ENCODE peak calls at places on chromosomes 1 and 21, in four cellular contexts. O, T, B and M are unnamed samples.

GRCh38 chr1:38030596-38031512 is 15.7 kb downstream of the POU3F1 start:
- DNase-seq in O (no peak), B (no peak), T (no peak), M (no peak)

GRCh38 chr1:63980706-63981407 is 207.0 kb downstream of the ROR1 start:
- DNase-seq in B (no peak), T (peak), O (no peak), M (peak)

GRCh38 chr1:10761503-10762152 is 34.8 kb downstream of the CASZ1 start:
- DNase-seq in T (peak), O (no peak), B (no peak), M (no peak)

GRCh38 chr1:243680861-243681260 is 169.2 kb downstream of the AKT3 start:
- DNase-seq in B (no peak), O (no peak), T (no peak), M (no peak)

GRCh38 chr1:229717774-229718173 is 91.7 kb downstream of the URB2 start:
- DNase-seq in B (no peak), T (no peak), O (no peak), M (peak)

GRCh38 chr1:234093107-234093506 is 188.6 kb downstream of the SLC35F3 start:
- DNase-seq in B (no peak), O (no peak), T (no peak), M (peak)

GRCh38 chr1:46735708-46736324 is 16.9 kb upstream of the EFCAB14 start:
- DNase-seq in T (no peak), B (no peak), O (no peak), M (no peak)

GRCh38 chr1:39395357-39395831 is 96.0 kb upstream of the BMP8A start:
- DNase-seq in T (peak), B (no peak), O (no peak), M (peak)

GRCh38 chr1:162396201-162396906 is 14.8 kb downstream of the C1orf226 start:
- DNase-seq in O (no peak), B (no peak), T (no peak), M (no peak)

GRCh38 chr1:27773732-27774445 is 870 bp downstream of the STX12 start:
- DNase-seq in O (no peak), B (no peak), T (no peak), M (no peak)

GRCh38 chr21:41763398-41763931 is 3.4 kb downstream of the RIPK4 start:
- DNase-seq in T (peak), O (peak), B (no peak), M (no peak)

GRCh38 chr1:222887127-222887461 is 72.3 kb downstream of the DISP1 start:
- DNase-seq in B (no peak), O (no peak), T (no peak), M (no peak)

GRCh38 chr1:95657248-95657647 is 423.2 kb downstream of the RWDD3 start:
- DNase-seq in T (no peak), B (no peak), O (no peak), M (no peak)

GRCh38 chr1:198105185-198105584 is 51.6 kb upstream of the NEK7 start:
- DNase-seq in O (no peak), B (no peak), T (no peak), M (no peak)

GRCh38 chr21:33938381-33938780 is 22.8 kb upstream of the ATP5PO start:
- DNase-seq in O (no peak), T (no peak), B (no peak), M (no peak)

GRCh38 chr1:8497196-8497878 is 179.4 kb downstream of the SLC45A1 start:
- DNase-seq in B (no peak), T (no peak), O (no peak), M (no peak)

GRCh38 chr1:247639381-247639981 is 34.1 kb downstream of the OR2G3 start:
- DNase-seq in O (peak), T (peak), B (peak), M (no peak)

GRCh38 chr1:206102292-206102936 is 14.8 kb downstream of the AVPR1B start:
- DNase-seq in T (no peak), O (no peak), B (no peak), M (no peak)

GRCh38 chr1:12477936-12478611 is 139.9 kb downstream of the DHRS3 start:
- DNase-seq in B (peak), O (no peak), T (peak), M (peak)

GRCh38 chr1:192441492-192441891 is 124.7 kb downstream of the RGS21 start:
- DNase-seq in B (no peak), O (no peak), T (no peak), M (no peak)

GRCh38 chr21:16117331-16117730 is 387.5 kb downstream of the USP25 start:
- DNase-seq in O (no peak), B (no peak), T (no peak), M (no peak)

GRCh38 chr21:42238185-42238934 is 19.4 kb downstream of the ABCG1 start:
- DNase-seq in B (peak), T (no peak), O (no peak), M (peak)

GRCh38 chr21:17612023-17612564 is 607 bp downstream of the BTG3 start:
- DNase-seq in B (peak), T (no peak), O (peak), M (no peak)

GRCh38 chr1:231070758-231071443 is 30.8 kb upstream of the FAM89A start:
- DNase-seq in T (no peak), O (no peak), B (no peak), M (no peak)

GRCh38 chr1:226309398-226310122 is 596 bp upstream of the LIN9 start:
- DNase-seq in O (peak), B (no peak), T (peak), M (no peak)

GRCh38 chr1:163056832-163057231 is 12.3 kb upstream of the RGS4 start:
- DNase-seq in B (no peak), O (no peak), T (peak), M (no peak)

GRCh38 chr1:153375511-153375910 is at the start of gene S100A12:
- DNase-seq in O (no peak), B (no peak), T (no peak), M (no peak)

GRCh38 chr1:98048234-98048633 is 127.4 kb upstream of the DPYD start:
- DNase-seq in B (peak), O (peak), T (peak), M (no peak)

GRCh38 chr21:37509802-37510393 is 143.3 kb downstream of the DYRK1A start:
- DNase-seq in B (no peak), T (no peak), O (no peak), M (no peak)

GRCh38 chr21:45379901-45380330 is 25.0 kb upstream of the COL18A1 start:
- DNase-seq in B (no peak), O (peak), T (no peak), M (no peak)

GRCh38 chr1:24294228-24294672 is 24.9 kb upstream of the GRHL3 start:
- DNase-seq in T (no peak), O (no peak), B (no peak), M (no peak)